ENCODE peak calls at places on chromosomes 13 and 19, in eight cellular contexts. One of them, this sample, is unnamed.

GRCh38 chr19:16377521-16377920 is 52.9 kb downstream of the KLF2 start:
- DNase-seq in endothelial cell: no peak
- DNase-seq in HFF-Myc: no peak
- DNase-seq in NCI-H2107: no peak
- DNase-seq in T-helper 1 cell: no peak
- DNase-seq in thoracic aorta: no peak
- DNase-seq in CD4-positive, alpha-beta T cell: no peak
- DNase-seq in NCI-H774: no peak
- DNase-seq in this sample: no peak

GRCh38 chr19:29752450-29753025 is 37.5 kb upstream of the C19orf12 start:
- DNase-seq in HFF-Myc: no peak
- DNase-seq in T-helper 1 cell: no peak
- DNase-seq in endothelial cell: no peak
- DNase-seq in NCI-H774: no peak
- DNase-seq in NCI-H2107: no peak
- DNase-seq in CD4-positive, alpha-beta T cell: no peak
- DNase-seq in thoracic aorta: no peak
- DNase-seq in this sample: no peak

GRCh38 chr13:31046711-31047279 is 114.3 kb downstream of the TEX26 start:
- DNase-seq in HFF-Myc: no peak
- DNase-seq in endothelial cell: no peak
- DNase-seq in thoracic aorta: no peak
- DNase-seq in NCI-H2107: peak
- DNase-seq in NCI-H774: peak
- DNase-seq in T-helper 1 cell: no peak
- DNase-seq in CD4-positive, alpha-beta T cell: no peak
- DNase-seq in this sample: no peak

GRCh38 chr13:24995225-24995804 is 100.6 kb upstream of the PABPC3 start:
- DNase-seq in T-helper 1 cell: peak
- DNase-seq in CD4-positive, alpha-beta T cell: peak
- DNase-seq in NCI-H2107: peak
- DNase-seq in HFF-Myc: peak
- DNase-seq in thoracic aorta: no peak
- DNase-seq in NCI-H774: peak
- DNase-seq in endothelial cell: peak
- DNase-seq in this sample: peak

GRCh38 chr19:39515551-39516191 is 732 bp downstream of the SELENOV start:
- DNase-seq in NCI-H2107: no peak
- DNase-seq in T-helper 1 cell: no peak
- DNase-seq in HFF-Myc: no peak
- DNase-seq in NCI-H774: no peak
- DNase-seq in endothelial cell: peak
- DNase-seq in thoracic aorta: no peak
- DNase-seq in CD4-positive, alpha-beta T cell: no peak
- DNase-seq in this sample: no peak

GRCh38 chr19:741506-742131 is 9.3 kb upstream of the MISP start:
- DNase-seq in thoracic aorta: no peak
- DNase-seq in NCI-H2107: no peak
- DNase-seq in NCI-H774: no peak
- DNase-seq in T-helper 1 cell: no peak
- DNase-seq in HFF-Myc: no peak
- DNase-seq in CD4-positive, alpha-beta T cell: no peak
- DNase-seq in endothelial cell: peak
- DNase-seq in this sample: peak

GRCh38 chr13:31067416-31068118 is 94.1 kb downstream of the HSPH1 start:
- DNase-seq in T-helper 1 cell: no peak
- DNase-seq in NCI-H2107: no peak
- DNase-seq in NCI-H774: no peak
- DNase-seq in HFF-Myc: no peak
- DNase-seq in endothelial cell: no peak
- DNase-seq in thoracic aorta: no peak
- DNase-seq in CD4-positive, alpha-beta T cell: no peak
- DNase-seq in this sample: no peak

GRCh38 chr19:42076375-42076944 is 494 bp downstream of the ZNF574 start:
- DNase-seq in NCI-H2107: no peak
- DNase-seq in CD4-positive, alpha-beta T cell: peak
- DNase-seq in thoracic aorta: no peak
- DNase-seq in NCI-H774: no peak
- DNase-seq in T-helper 1 cell: peak
- DNase-seq in HFF-Myc: no peak
- DNase-seq in endothelial cell: no peak
- DNase-seq in this sample: no peak

GRCh38 chr13:51726446-51727185 is 77.3 kb downstream of the DHRS12 start:
- DNase-seq in NCI-H774: no peak
- DNase-seq in CD4-positive, alpha-beta T cell: no peak
- DNase-seq in NCI-H2107: no peak
- DNase-seq in T-helper 1 cell: no peak
- DNase-seq in HFF-Myc: no peak
- DNase-seq in thoracic aorta: no peak
- DNase-seq in endothelial cell: no peak
- DNase-seq in this sample: no peak

GRCh38 chr13:44013666-44014291 is 134.1 kb downstream of the LACC1 start:
- DNase-seq in NCI-H774: no peak
- DNase-seq in NCI-H2107: no peak
- DNase-seq in thoracic aorta: no peak
- DNase-seq in endothelial cell: no peak
- DNase-seq in HFF-Myc: peak
- DNase-seq in T-helper 1 cell: no peak
- DNase-seq in CD4-positive, alpha-beta T cell: no peak
- DNase-seq in this sample: no peak